ENCODE peak calls at places on chromosomes 12 and 14, in seven cellular contexts. J, K, L, B, Y, O and M are unnamed samples.

GRCh38 chr12:68287106-68287505 is 33.7 kb upstream of the IL22 start:
- DNase-seq in O (no peak), J (no peak), B (no peak), Y (no peak), K (no peak), L (no peak), M (no peak)

GRCh38 chr12:75862692-75863471 is 168.7 kb downstream of the PHLDA1 start:
- DNase-seq in B (no peak), L (peak), Y (no peak), O (no peak), K (no peak), J (no peak), M (no peak)

GRCh38 chr12:85923767-85924331 is 49.8 kb downstream of the NTS start:
- DNase-seq in K (no peak), J (no peak), O (no peak), L (peak), B (no peak), Y (no peak), M (no peak)

GRCh38 chr12:52082026-52082667 is 2.6 kb downstream of the SMIM41 start:
- DNase-seq in Y (no peak), J (no peak), O (no peak), B (no peak), L (no peak), K (peak), M (no peak)

GRCh38 chr12:121145221-121145620 is 12.5 kb downstream of the P2RX7 start:
- DNase-seq in K (no peak), L (no peak), J (no peak), B (no peak), Y (no peak), O (no peak), M (no peak)

GRCh38 chr12:53115112-53115890 is 12.0 kb downstream of the SOAT2 start:
- DNase-seq in B (no peak), Y (no peak), K (no peak), L (no peak), J (no peak), O (no peak), M (no peak)

GRCh38 chr12:115135800-115136211 is 451.8 kb upstream of the TBX3 start:
- DNase-seq in J (peak), Y (no peak), B (peak), L (peak), K (peak), O (no peak), M (no peak)

GRCh38 chr14:99983251-99984012 is 81.8 kb upstream of the EVL start:
- DNase-seq in Y (no peak), J (no peak), K (no peak), O (no peak), L (no peak), B (no peak), M (no peak)

GRCh38 chr14:93232159-93232558 is 25.1 kb downstream of the UBR7 start:
- DNase-seq in K (no peak), L (no peak), B (no peak), Y (no peak), J (no peak), O (no peak), M (no peak)

GRCh38 chr14:64801046-64801445 is 78.7 kb downstream of the SPTB start:
- DNase-seq in Y (no peak), L (no peak), K (no peak), J (no peak), B (no peak), O (no peak), M (no peak)

GRCh38 chr12:79409562-79409961 is 281.2 kb downstream of the PAWR start:
- DNase-seq in O (no peak), L (peak), K (no peak), Y (no peak), J (no peak), B (no peak), M (no peak)

GRCh38 chr14:100052819-100053218 is 12.4 kb upstream of the EVL start:
- DNase-seq in K (no peak), J (no peak), L (no peak), B (no peak), Y (no peak), O (no peak), M (no peak)

GRCh38 chr12:69074559-69075349 is 141.8 kb upstream of the CPM start:
- DNase-seq in J (no peak), O (no peak), Y (no peak), K (no peak), L (no peak), B (no peak), M (no peak)

GRCh38 chr12:120630139-120630895 is 10.1 kb upstream of the CABP1 start:
- DNase-seq in Y (no peak), J (no peak), K (no peak), B (no peak), O (no peak), L (no peak), M (no peak)

GRCh38 chr12:115149685-115150378 is 465.9 kb upstream of the TBX3 start:
- DNase-seq in B (no peak), J (no peak), O (no peak), K (no peak), L (peak), Y (no peak), M (no peak)

GRCh38 chr14:65864993-65865392 is 452.5 kb downstream of the FUT8 start:
- DNase-seq in O (no peak), J (no peak), Y (no peak), B (no peak), L (no peak), K (no peak), M (no peak)

GRCh38 chr12:71504471-71504852 is 64.9 kb downstream of the LGR5 start:
- DNase-seq in L (no peak), Y (no peak), K (peak), O (no peak), B (no peak), J (no peak), M (no peak)

GRCh38 chr12:52495385-52495784 is 2.3 kb upstream of the KRT6A start:
- DNase-seq in J (no peak), B (peak), L (peak), Y (no peak), O (no peak), K (no peak), M (no peak)

GRCh38 chr12:82685721-82686222 is 934 bp upstream of the TMTC2 start:
- DNase-seq in J (peak), B (peak), K (peak), L (peak), O (peak), Y (peak), M (peak)

GRCh38 chr12:108727868-108728735 is 3.2 kb downstream of the CORO1C start:
- DNase-seq in B (no peak), J (no peak), O (no peak), Y (no peak), L (no peak), K (no peak), M (no peak)

GRCh38 chr12:114668151-114668891 is 15.7 kb downstream of the TBX3 start:
- DNase-seq in J (peak), L (peak), B (peak), O (no peak), Y (peak), K (peak), M (no peak)

GRCh38 chr12:42474391-42474790 is 115.2 kb downstream of the PRICKLE1 start:
- DNase-seq in O (no peak), J (no peak), K (no peak), Y (no peak), B (no peak), L (peak), M (no peak)

GRCh38 chr12:111826316-111826715 is 15.7 kb upstream of the MAPKAPK5 start:
- DNase-seq in J (no peak), O (no peak), B (no peak), Y (no peak), K (no peak), L (no peak), M (no peak)

GRCh38 chr12:124559182-124560017 is 8.0 kb downstream of the NCOR2 start:
- DNase-seq in B (no peak), O (no peak), Y (no peak), K (no peak), L (no peak), J (no peak), M (no peak)

GRCh38 chr14:24434676-24435075 is 4.9 kb downstream of the KHNYN start:
- DNase-seq in Y (no peak), B (no peak), K (no peak), O (no peak), J (no peak), L (no peak), M (no peak)

GRCh38 chr14:73457050-73457934 is 1.1 kb downstream of the NUMB start:
- DNase-seq in Y (peak), K (peak), B (peak), J (no peak), L (peak), O (peak), M (peak)

GRCh38 chr12:2337031-2338010 is 284.5 kb downstream of the CACNA1C start:
- DNase-seq in L (no peak), Y (no peak), O (no peak), K (no peak), B (no peak), J (no peak), M (no peak)

GRCh38 chr12:27705263-27705662 is 5.4 kb upstream of the MRPS35 start:
- DNase-seq in L (no peak), K (no peak), J (no peak), B (no peak), O (no peak), Y (no peak), M (no peak)
- TF ChIP-seq CTCF in L (no peak), K (no peak), J (no peak), B (no peak), O (no peak), Y (peak), M (no peak)

GRCh38 chr12:24630446-24630845 is 318.5 kb downstream of the BCAT1 start:
- DNase-seq in O (no peak), J (no peak), K (no peak), B (no peak), L (no peak), Y (no peak), M (no peak)
- TF ChIP-seq CTCF in O (no peak), J (no peak), K (no peak), B (no peak), L (no peak), Y (no peak), M (peak)

GRCh38 chr14:57583396-57583795 is 89.7 kb upstream of the CCDC198 start:
- DNase-seq in J (no peak), L (no peak), K (no peak), B (no peak), Y (no peak), O (no peak), M (no peak)
- TF ChIP-seq CTCF in J (no peak), L (no peak), K (no peak), B (no peak), Y (no peak), O (no peak), M (no peak)

GRCh38 chr14:52949711-52950409 is 990 bp downstream of the FERMT2 start:
- DNase-seq in L (peak), B (no peak), K (no peak), O (no peak), Y (no peak), J (peak), M (no peak)

GRCh38 chr14:52949249-52949648 is 1.6 kb downstream of the FERMT2 start:
- DNase-seq in L (no peak), K (no peak), B (no peak), O (no peak), J (no peak), Y (no peak), M (no peak)

GRCh38 chr14:52950898-52951729 is at the start of gene FERMT2:
- DNase-seq in O (peak), Y (peak), B (peak), L (peak), K (peak), J (peak), M (peak)

GRCh38 chr14:52950410-52950897 is 396 bp downstream of the FERMT2 start:
- DNase-seq in J (peak), L (peak), B (peak), O (peak), K (peak), Y (peak), M (no peak)

GRCh38 chr14:52951730-52952481 is 1.1 kb upstream of the FERMT2 start:
- DNase-seq in L (peak), J (peak), O (no peak), K (no peak), Y (no peak), B (no peak), M (no peak)
- TF ChIP-seq CTCF in L (peak), J (no peak), O (no peak), K (peak), Y (peak), B (peak), M (peak)

GRCh38 chr12:93025145-93026103 is 96.3 kb upstream of the EEA1 start:
- DNase-seq in J (peak), B (no peak), K (no peak), O (no peak), Y (no peak), L (peak), M (no peak)
- TF ChIP-seq CTCF in J (no peak), B (peak), K (peak), O (no peak), Y (peak), L (peak), M (peak)

GRCh38 chr14:29738950-29739349 is 188.7 kb downstream of the PRKD1 start:
- DNase-seq in Y (no peak), L (no peak), K (no peak), O (no peak), J (no peak), B (no peak), M (no peak)
- TF ChIP-seq CTCF in Y (no peak), L (no peak), K (no peak), O (no peak), J (no peak), B (no peak), M (no peak)

GRCh38 chr12:96710127-96710745 is 196.8 kb upstream of the NEDD1 start:
- DNase-seq in L (peak), O (no peak), K (no peak), J (no peak), Y (no peak), B (no peak), M (no peak)
- TF ChIP-seq CTCF in L (no peak), O (no peak), K (no peak), J (no peak), Y (no peak), B (no peak), M (peak)

GRCh38 chr14:105201156-105201927 is 20.2 kb upstream of the NUDT14 start:
- DNase-seq in B (no peak), K (no peak), L (no peak), Y (no peak), J (no peak), O (no peak), M (no peak)
- TF ChIP-seq CTCF in B (no peak), K (peak), L (no peak), Y (no peak), J (no peak), O (peak), M (no peak)

DNA sequence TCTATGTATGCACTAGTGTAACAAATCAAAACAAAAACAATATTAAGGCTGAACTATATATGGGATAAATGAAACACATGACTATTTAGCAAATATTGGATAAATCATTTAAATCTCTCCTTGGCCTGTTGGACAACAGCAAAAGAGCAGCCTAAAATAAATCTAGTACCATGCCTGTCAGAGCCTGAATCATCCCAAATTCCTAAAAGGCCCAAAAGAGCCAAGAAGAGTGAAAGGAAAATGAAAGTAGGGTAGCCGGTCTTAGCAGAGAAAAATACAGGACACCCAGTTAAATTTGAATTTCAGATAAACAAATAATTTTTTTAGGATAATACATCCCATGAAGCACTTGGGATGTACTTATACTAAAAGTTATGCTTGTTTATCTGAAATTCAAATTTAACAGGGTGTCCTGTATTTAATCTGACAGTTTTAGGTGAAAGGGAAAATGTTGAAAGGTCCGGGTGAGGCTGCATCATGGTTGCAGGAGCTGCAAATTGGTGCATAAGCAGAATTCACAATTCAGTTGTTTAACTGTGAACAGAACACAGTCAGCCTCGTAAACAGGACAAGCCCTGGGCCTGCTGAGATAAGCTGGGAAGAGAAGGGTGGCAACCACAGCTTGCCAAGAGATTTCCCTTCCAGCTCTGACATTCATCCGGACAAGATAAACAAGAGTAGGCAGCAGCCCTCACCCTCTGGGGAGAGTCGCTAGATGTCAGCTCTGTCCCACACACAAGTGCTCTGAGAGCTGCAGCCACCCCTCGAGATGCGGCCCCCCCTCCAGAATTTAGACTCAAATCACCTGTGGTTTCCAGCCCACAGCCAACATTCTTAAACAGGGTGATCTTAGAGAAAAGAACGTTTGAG is 30.3 kb downstream of the DMAC2L start:
- DNase-seq in L (peak), J (peak), K (peak), O (no peak), B (peak), Y (no peak), M (no peak)
- TF ChIP-seq CTCF in L (peak), J (peak), K (peak), O (no peak), B (peak), Y (no peak), M (peak)

GRCh38 chr12:18551703-18552102 is 186.1 kb downstream of the PLCZ1 start:
- DNase-seq in Y (no peak), L (no peak), K (no peak), B (no peak), O (no peak), J (no peak), M (no peak)

GRCh38 chr12:18556081-18556645 is 181.6 kb downstream of the PLCZ1 start:
- DNase-seq in J (no peak), L (no peak), B (no peak), O (no peak), K (no peak), Y (no peak), M (no peak)

GRCh38 chr12:18549598-18549997 is 188.2 kb downstream of the PLCZ1 start:
- DNase-seq in Y (no peak), L (no peak), O (no peak), K (no peak), B (no peak), J (no peak), M (no peak)

DNA sequence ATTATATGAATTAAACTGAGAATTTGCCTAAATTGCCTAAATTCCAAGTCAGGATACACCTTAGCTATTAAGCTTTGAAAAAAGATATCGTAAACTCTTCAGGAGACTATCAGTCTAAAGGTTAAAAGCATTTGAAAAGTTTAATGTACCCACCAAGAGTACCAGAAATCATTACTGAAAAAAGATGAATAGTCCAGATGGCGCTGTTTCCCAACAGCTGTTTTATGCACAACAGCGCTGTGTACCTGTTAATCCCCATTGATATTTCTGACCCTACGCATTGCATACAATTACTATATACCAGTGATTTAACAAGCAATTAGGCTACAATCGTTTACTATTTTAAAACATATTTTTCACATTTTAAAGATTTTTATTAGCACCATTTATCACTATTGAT is 185.0 kb downstream of the PLCZ1 start:
- DNase-seq in K (no peak), O (no peak), Y (no peak), J (no peak), L (no peak), B (no peak), M (no peak)
- TF ChIP-seq CTCF in K (peak), O (no peak), Y (peak), J (no peak), L (no peak), B (no peak), M (peak)